ENCODE peak calls at places on chromosomes 4 and X, in nine cellular contexts. One of them, this sample, is unnamed.

GRCh38 chrX:40012039-40012799 is 85.5 kb downstream of the BCOR start:
- DNase-seq in NCI-H1092 treated with DMSO at 0.1 percent for 48 hours: peak
- DNase-seq in Right ventricle myocardium inferior: no peak
- DNase-seq in stimulated activated CD4-positive, alpha-beta T cell treated with anti-CD3 and anti-CD28 coated beads, Interleukin-2, amount 100 ng/mL, for 4 hours: no peak
- DNase-seq in colonic mucosa: peak
- DNase-seq in AG04449: no peak
- DNase-seq in upper lobe of right lung: peak
- DNase-seq in activated T-helper 1 cell treated with anti-CD3 and anti-CD28 coated beads, Interleukin-2, amount 50 U/mL, for 16 hours: no peak
- DNase-seq in NT2/D1: no peak
- DNase-seq in this sample: no peak

GRCh38 chrX:20363003-20363674 is 96.4 kb upstream of the RPS6KA3 start:
- DNase-seq in NCI-H1092 treated with DMSO at 0.1 percent for 48 hours: no peak
- DNase-seq in NT2/D1: no peak
- DNase-seq in stimulated activated CD4-positive, alpha-beta T cell treated with anti-CD3 and anti-CD28 coated beads, Interleukin-2, amount 100 ng/mL, for 4 hours: no peak
- DNase-seq in AG04449: no peak
- DNase-seq in colonic mucosa: no peak
- DNase-seq in upper lobe of right lung: no peak
- DNase-seq in Right ventricle myocardium inferior: no peak
- DNase-seq in activated T-helper 1 cell treated with anti-CD3 and anti-CD28 coated beads, Interleukin-2, amount 50 U/mL, for 16 hours: no peak
- DNase-seq in this sample: no peak

GRCh38 chr4:69594382-69594781 is 45.1 kb downstream of the UGT2A2 start:
- DNase-seq in activated T-helper 1 cell treated with anti-CD3 and anti-CD28 coated beads, Interleukin-2, amount 50 U/mL, for 16 hours: no peak
- DNase-seq in AG04449: no peak
- DNase-seq in colonic mucosa: no peak
- DNase-seq in upper lobe of right lung: no peak
- DNase-seq in stimulated activated CD4-positive, alpha-beta T cell treated with anti-CD3 and anti-CD28 coated beads, Interleukin-2, amount 100 ng/mL, for 4 hours: no peak
- DNase-seq in NT2/D1: no peak
- DNase-seq in NCI-H1092 treated with DMSO at 0.1 percent for 48 hours: no peak
- DNase-seq in Right ventricle myocardium inferior: no peak
- DNase-seq in this sample: no peak

GRCh38 chr4:151850751-151851150 is 89.9 kb upstream of the GATB start:
- DNase-seq in stimulated activated CD4-positive, alpha-beta T cell treated with anti-CD3 and anti-CD28 coated beads, Interleukin-2, amount 100 ng/mL, for 4 hours: no peak
- DNase-seq in NCI-H1092 treated with DMSO at 0.1 percent for 48 hours: no peak
- DNase-seq in upper lobe of right lung: no peak
- DNase-seq in AG04449: no peak
- DNase-seq in activated T-helper 1 cell treated with anti-CD3 and anti-CD28 coated beads, Interleukin-2, amount 50 U/mL, for 16 hours: no peak
- DNase-seq in NT2/D1: no peak
- DNase-seq in colonic mucosa: no peak
- DNase-seq in Right ventricle myocardium inferior: no peak
- DNase-seq in this sample: no peak

GRCh38 chr4:1246901-1247810 is 1.8 kb downstream of the CTBP1 start:
- DNase-seq in NT2/D1: no peak
- DNase-seq in NCI-H1092 treated with DMSO at 0.1 percent for 48 hours: no peak
- DNase-seq in colonic mucosa: no peak
- DNase-seq in stimulated activated CD4-positive, alpha-beta T cell treated with anti-CD3 and anti-CD28 coated beads, Interleukin-2, amount 100 ng/mL, for 4 hours: no peak
- DNase-seq in upper lobe of right lung: peak
- DNase-seq in Right ventricle myocardium inferior: peak
- DNase-seq in activated T-helper 1 cell treated with anti-CD3 and anti-CD28 coated beads, Interleukin-2, amount 50 U/mL, for 16 hours: no peak
- DNase-seq in AG04449: no peak
- DNase-seq in this sample: no peak

GRCh38 chr4:157005831-157006230 is 34.2 kb upstream of the PDGFC start:
- DNase-seq in NT2/D1: no peak
- DNase-seq in activated T-helper 1 cell treated with anti-CD3 and anti-CD28 coated beads, Interleukin-2, amount 50 U/mL, for 16 hours: no peak
- DNase-seq in colonic mucosa: no peak
- DNase-seq in NCI-H1092 treated with DMSO at 0.1 percent for 48 hours: no peak
- DNase-seq in AG04449: no peak
- DNase-seq in upper lobe of right lung: no peak
- DNase-seq in Right ventricle myocardium inferior: no peak
- DNase-seq in stimulated activated CD4-positive, alpha-beta T cell treated with anti-CD3 and anti-CD28 coated beads, Interleukin-2, amount 100 ng/mL, for 4 hours: no peak
- DNase-seq in this sample: no peak

GRCh38 chr4:150867148-150867547 is 147.9 kb downstream of the LRBA start:
- DNase-seq in NCI-H1092 treated with DMSO at 0.1 percent for 48 hours: peak
- DNase-seq in upper lobe of right lung: no peak
- DNase-seq in AG04449: peak
- DNase-seq in NT2/D1: peak
- DNase-seq in stimulated activated CD4-positive, alpha-beta T cell treated with anti-CD3 and anti-CD28 coated beads, Interleukin-2, amount 100 ng/mL, for 4 hours: peak
- DNase-seq in colonic mucosa: peak
- DNase-seq in activated T-helper 1 cell treated with anti-CD3 and anti-CD28 coated beads, Interleukin-2, amount 50 U/mL, for 16 hours: no peak
- DNase-seq in Right ventricle myocardium inferior: no peak
- DNase-seq in this sample: peak

GRCh38 chr4:78562687-78563086 is 11.1 kb downstream of the ANXA3 start:
- DNase-seq in stimulated activated CD4-positive, alpha-beta T cell treated with anti-CD3 and anti-CD28 coated beads, Interleukin-2, amount 100 ng/mL, for 4 hours: no peak
- DNase-seq in activated T-helper 1 cell treated with anti-CD3 and anti-CD28 coated beads, Interleukin-2, amount 50 U/mL, for 16 hours: no peak
- DNase-seq in NCI-H1092 treated with DMSO at 0.1 percent for 48 hours: no peak
- DNase-seq in NT2/D1: no peak
- DNase-seq in AG04449: no peak
- DNase-seq in colonic mucosa: no peak
- DNase-seq in upper lobe of right lung: no peak
- DNase-seq in Right ventricle myocardium inferior: no peak
- DNase-seq in this sample: no peak

GRCh38 chr4:182806259-182807252 is 110.6 kb downstream of the DCTD start:
- DNase-seq in activated T-helper 1 cell treated with anti-CD3 and anti-CD28 coated beads, Interleukin-2, amount 50 U/mL, for 16 hours: peak
- DNase-seq in stimulated activated CD4-positive, alpha-beta T cell treated with anti-CD3 and anti-CD28 coated beads, Interleukin-2, amount 100 ng/mL, for 4 hours: peak
- DNase-seq in colonic mucosa: peak
- DNase-seq in AG04449: no peak
- DNase-seq in NT2/D1: peak
- DNase-seq in NCI-H1092 treated with DMSO at 0.1 percent for 48 hours: peak
- DNase-seq in Right ventricle myocardium inferior: peak
- DNase-seq in upper lobe of right lung: peak
- DNase-seq in this sample: no peak

GRCh38 chr4:10879411-10880110 is 195.0 kb upstream of the CLNK start:
- DNase-seq in colonic mucosa: no peak
- DNase-seq in stimulated activated CD4-positive, alpha-beta T cell treated with anti-CD3 and anti-CD28 coated beads, Interleukin-2, amount 100 ng/mL, for 4 hours: no peak
- DNase-seq in activated T-helper 1 cell treated with anti-CD3 and anti-CD28 coated beads, Interleukin-2, amount 50 U/mL, for 16 hours: no peak
- DNase-seq in NT2/D1: no peak
- DNase-seq in AG04449: no peak
- DNase-seq in Right ventricle myocardium inferior: no peak
- DNase-seq in NCI-H1092 treated with DMSO at 0.1 percent for 48 hours: no peak
- DNase-seq in upper lobe of right lung: no peak
- DNase-seq in this sample: no peak

GRCh38 chrX:154775611-154776349 is 13.1 kb downstream of the DKC1 start:
- DNase-seq in AG04449: no peak
- DNase-seq in stimulated activated CD4-positive, alpha-beta T cell treated with anti-CD3 and anti-CD28 coated beads, Interleukin-2, amount 100 ng/mL, for 4 hours: peak
- DNase-seq in Right ventricle myocardium inferior: no peak
- DNase-seq in NCI-H1092 treated with DMSO at 0.1 percent for 48 hours: no peak
- DNase-seq in NT2/D1: no peak
- DNase-seq in activated T-helper 1 cell treated with anti-CD3 and anti-CD28 coated beads, Interleukin-2, amount 50 U/mL, for 16 hours: no peak
- DNase-seq in upper lobe of right lung: no peak
- DNase-seq in colonic mucosa: no peak
- DNase-seq in this sample: no peak

GRCh38 chr4:17771284-17771908 is 10.0 kb downstream of the FAM184B start:
- DNase-seq in AG04449: no peak
- DNase-seq in NCI-H1092 treated with DMSO at 0.1 percent for 48 hours: no peak
- DNase-seq in activated T-helper 1 cell treated with anti-CD3 and anti-CD28 coated beads, Interleukin-2, amount 50 U/mL, for 16 hours: no peak
- DNase-seq in Right ventricle myocardium inferior: no peak
- DNase-seq in NT2/D1: no peak
- DNase-seq in colonic mucosa: no peak
- DNase-seq in upper lobe of right lung: no peak
- DNase-seq in stimulated activated CD4-positive, alpha-beta T cell treated with anti-CD3 and anti-CD28 coated beads, Interleukin-2, amount 100 ng/mL, for 4 hours: no peak
- DNase-seq in this sample: no peak

GRCh38 chrX:133681416-133681815 is 266.1 kb upstream of the GPC4 start:
- DNase-seq in NCI-H1092 treated with DMSO at 0.1 percent for 48 hours: no peak
- DNase-seq in stimulated activated CD4-positive, alpha-beta T cell treated with anti-CD3 and anti-CD28 coated beads, Interleukin-2, amount 100 ng/mL, for 4 hours: no peak
- DNase-seq in Right ventricle myocardium inferior: no peak
- DNase-seq in upper lobe of right lung: no peak
- DNase-seq in activated T-helper 1 cell treated with anti-CD3 and anti-CD28 coated beads, Interleukin-2, amount 50 U/mL, for 16 hours: no peak
- DNase-seq in AG04449: no peak
- DNase-seq in NT2/D1: no peak
- DNase-seq in colonic mucosa: no peak
- DNase-seq in this sample: no peak

GRCh38 chr4:11228575-11228974 is 200.1 kb downstream of the HS3ST1 start:
- DNase-seq in Right ventricle myocardium inferior: no peak
- DNase-seq in upper lobe of right lung: no peak
- DNase-seq in AG04449: no peak
- DNase-seq in NT2/D1: no peak
- DNase-seq in NCI-H1092 treated with DMSO at 0.1 percent for 48 hours: peak
- DNase-seq in activated T-helper 1 cell treated with anti-CD3 and anti-CD28 coated beads, Interleukin-2, amount 50 U/mL, for 16 hours: no peak
- DNase-seq in colonic mucosa: no peak
- DNase-seq in stimulated activated CD4-positive, alpha-beta T cell treated with anti-CD3 and anti-CD28 coated beads, Interleukin-2, amount 100 ng/mL, for 4 hours: no peak
- DNase-seq in this sample: no peak

GRCh38 chrX:72620550-72621145 is 48.0 kb upstream of the HDAC8 start:
- DNase-seq in NCI-H1092 treated with DMSO at 0.1 percent for 48 hours: no peak
- DNase-seq in stimulated activated CD4-positive, alpha-beta T cell treated with anti-CD3 and anti-CD28 coated beads, Interleukin-2, amount 100 ng/mL, for 4 hours: no peak
- DNase-seq in NT2/D1: no peak
- DNase-seq in activated T-helper 1 cell treated with anti-CD3 and anti-CD28 coated beads, Interleukin-2, amount 50 U/mL, for 16 hours: peak
- DNase-seq in Right ventricle myocardium inferior: no peak
- DNase-seq in upper lobe of right lung: no peak
- DNase-seq in AG04449: peak
- DNase-seq in colonic mucosa: peak
- DNase-seq in this sample: no peak

GRCh38 chr4:122978789-122979188 is 56.4 kb upstream of the NUDT6 start:
- DNase-seq in colonic mucosa: no peak
- DNase-seq in upper lobe of right lung: no peak
- DNase-seq in NCI-H1092 treated with DMSO at 0.1 percent for 48 hours: no peak
- DNase-seq in NT2/D1: no peak
- DNase-seq in Right ventricle myocardium inferior: no peak
- DNase-seq in activated T-helper 1 cell treated with anti-CD3 and anti-CD28 coated beads, Interleukin-2, amount 50 U/mL, for 16 hours: no peak
- DNase-seq in stimulated activated CD4-positive, alpha-beta T cell treated with anti-CD3 and anti-CD28 coated beads, Interleukin-2, amount 100 ng/mL, for 4 hours: no peak
- DNase-seq in AG04449: no peak
- DNase-seq in this sample: no peak

GRCh38 chr4:113574636-113575103 is 186.9 kb downstream of the CAMK2D start:
- DNase-seq in AG04449: no peak
- DNase-seq in NCI-H1092 treated with DMSO at 0.1 percent for 48 hours: no peak
- DNase-seq in upper lobe of right lung: no peak
- DNase-seq in stimulated activated CD4-positive, alpha-beta T cell treated with anti-CD3 and anti-CD28 coated beads, Interleukin-2, amount 100 ng/mL, for 4 hours: no peak
- DNase-seq in Right ventricle myocardium inferior: no peak
- DNase-seq in colonic mucosa: no peak
- DNase-seq in NT2/D1: no peak
- DNase-seq in activated T-helper 1 cell treated with anti-CD3 and anti-CD28 coated beads, Interleukin-2, amount 50 U/mL, for 16 hours: no peak
- DNase-seq in this sample: no peak

GRCh38 chrX:48999030-48999429 is 3.0 kb downstream of the GRIPAP1 start:
- DNase-seq in NCI-H1092 treated with DMSO at 0.1 percent for 48 hours: no peak
- DNase-seq in colonic mucosa: no peak
- DNase-seq in Right ventricle myocardium inferior: no peak
- DNase-seq in activated T-helper 1 cell treated with anti-CD3 and anti-CD28 coated beads, Interleukin-2, amount 50 U/mL, for 16 hours: no peak
- DNase-seq in upper lobe of right lung: no peak
- DNase-seq in NT2/D1: no peak
- DNase-seq in stimulated activated CD4-positive, alpha-beta T cell treated with anti-CD3 and anti-CD28 coated beads, Interleukin-2, amount 100 ng/mL, for 4 hours: peak
- DNase-seq in AG04449: no peak
- DNase-seq in this sample: no peak

GRCh38 chr4:155566241-155566823 is 100.3 kb upstream of the GUCY1A1 start:
- DNase-seq in NCI-H1092 treated with DMSO at 0.1 percent for 48 hours: no peak
- DNase-seq in Right ventricle myocardium inferior: no peak
- DNase-seq in activated T-helper 1 cell treated with anti-CD3 and anti-CD28 coated beads, Interleukin-2, amount 50 U/mL, for 16 hours: no peak
- DNase-seq in colonic mucosa: no peak
- DNase-seq in AG04449: no peak
- DNase-seq in upper lobe of right lung: no peak
- DNase-seq in NT2/D1: no peak
- DNase-seq in stimulated activated CD4-positive, alpha-beta T cell treated with anti-CD3 and anti-CD28 coated beads, Interleukin-2, amount 100 ng/mL, for 4 hours: no peak
- DNase-seq in this sample: no peak

GRCh38 chr4:54165438-54165837 is 63.7 kb upstream of the PDGFRA start:
- DNase-seq in stimulated activated CD4-positive, alpha-beta T cell treated with anti-CD3 and anti-CD28 coated beads, Interleukin-2, amount 100 ng/mL, for 4 hours: no peak
- DNase-seq in Right ventricle myocardium inferior: no peak
- DNase-seq in NT2/D1: no peak
- DNase-seq in AG04449: peak
- DNase-seq in upper lobe of right lung: no peak
- DNase-seq in activated T-helper 1 cell treated with anti-CD3 and anti-CD28 coated beads, Interleukin-2, amount 50 U/mL, for 16 hours: no peak
- DNase-seq in NCI-H1092 treated with DMSO at 0.1 percent for 48 hours: no peak
- DNase-seq in colonic mucosa: no peak
- DNase-seq in this sample: no peak

This sample was measured in iPS DF 19.7.